ENCODE peak calls at places on chromosome 14, in ten cellular contexts. V is ovary, B is IMR-90, K is testis, U is stomach, S is A549, E is prostate gland, R is esophagus muscularis mucosa, F is transverse colon, J is uterus. T is an unnamed sample.

GRCh38 chr14:97944380-97944779 is 1147.2 kb downstream of the VRK1 start:
- DNase-seq in V (no peak), B (no peak), K (no peak), U (no peak), S (no peak), E (no peak), R (no peak), F (no peak), J (no peak), T (no peak)

GRCh38 chr14:97776890-97777564 is 979.8 kb downstream of the VRK1 start:
- DNase-seq in V (no peak), B (no peak), K (no peak), U (no peak), S (no peak), E (no peak), R (no peak), F (no peak), J (no peak), T (no peak)

GRCh38 chr14:23646648-23647549 is 10.7 kb downstream of the DHRS2 start:
- DNase-seq in V (no peak), B (no peak), K (no peak), U (no peak), S (peak; percentile 28), E (no peak), R (no peak), F (no peak), J (no peak), T (no peak)

GRCh38 chr14:62409909-62410308 is 635.3 kb downstream of the KCNH5 start:
- DNase-seq in V (no peak), B (peak; percentile 80), K (no peak), U (no peak), S (no peak), E (no peak), R (no peak), F (no peak), J (no peak), T (no peak)

GRCh38 chr14:45198551-45198950 is 54.5 kb downstream of the MIS18BP1 start:
- DNase-seq in V (no peak), B (peak; percentile 49), K (no peak), U (no peak), S (no peak), E (peak; percentile 8), R (no peak), F (no peak), J (no peak), T (no peak)

GRCh38 chr14:33884916-33885315 is 66.0 kb downstream of the EGLN3 start:
- DNase-seq in V (no peak), B (no peak), K (no peak), U (no peak), S (no peak), E (no peak), R (no peak), F (no peak), J (no peak), T (no peak)

GRCh38 chr14:87745507-87746118 is 247.4 kb downstream of the GALC start:
- DNase-seq in V (no peak), B (peak; percentile 7), K (peak; percentile 58), U (no peak), S (peak; percentile 37), E (no peak), R (no peak), F (no peak), J (no peak), T (no peak)

GRCh38 chr14:68653754-68654153 is 139.1 kb downstream of the ZFP36L1 start:
- DNase-seq in V (no peak), B (no peak), K (no peak), U (no peak), S (no peak), E (no peak), R (no peak), F (no peak), J (no peak), T (no peak)

GRCh38 chr14:37213016-37213415 is 15.3 kb downstream of the MIPOL1 start:
- DNase-seq in V (no peak), B (no peak), K (no peak), U (no peak), S (no peak), E (no peak), R (no peak), F (no peak), J (no peak), T (no peak)
- TF ChIP-seq POLR2A in V (no peak), B (no peak), K (no peak), U (no peak), S (no peak), E (no peak), R (no peak), F (no peak), J (no peak), T (no peak)

GRCh38 chr14:22500954-22501353 is 88.1 kb downstream of the DAD1 start:
- DNase-seq in V (no peak), B (no peak), K (no peak), U (no peak), S (no peak), E (no peak), R (no peak), F (no peak), J (no peak), T (no peak)

GRCh38 chr14:22500525-22500924 is 88.5 kb downstream of the DAD1 start:
- DNase-seq in V (no peak), B (no peak), K (no peak), U (no peak), S (no peak), E (no peak), R (no peak), F (no peak), J (no peak), T (no peak)

GRCh38 chr14:22497144-22497423 is 91.9 kb downstream of the DAD1 start:
- DNase-seq in V (no peak), B (no peak), K (no peak), U (no peak), S (no peak), E (no peak), R (no peak), F (no peak), J (no peak), T (no peak)

GRCh38 chr14:22494486-22495135 is 94.4 kb downstream of the DAD1 start:
- DNase-seq in V (no peak), B (no peak), K (no peak), U (no peak), S (no peak), E (no peak), R (no peak), F (no peak), J (no peak), T (no peak)

DNA sequence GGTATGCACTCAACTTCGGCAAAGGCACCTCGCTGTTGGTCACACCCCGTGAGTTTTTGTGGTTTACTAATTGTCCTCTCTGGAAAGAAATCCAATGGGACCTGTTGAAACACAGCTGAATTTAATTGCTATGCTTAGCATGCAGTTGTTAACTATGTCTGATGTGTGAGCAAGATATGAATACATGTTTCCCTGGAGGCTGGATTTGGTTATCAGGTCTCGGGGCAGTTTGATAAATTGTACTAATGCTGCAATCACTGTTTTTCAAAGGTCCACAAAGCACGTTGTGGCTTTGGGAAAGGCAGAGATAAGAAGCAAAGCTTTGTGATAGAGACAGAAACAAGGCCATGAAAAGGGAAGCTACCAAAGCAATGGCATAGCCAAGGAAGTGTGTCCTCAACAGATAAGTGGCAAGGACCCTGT is 91.3 kb downstream of the DAD1 start:
- DNase-seq in V (no peak), B (no peak), K (no peak), U (no peak), S (no peak), E (no peak), R (no peak), F (no peak), J (no peak), T (no peak)
- H3K4me1 ChIP-seq in V (no peaks in the 10 kb centered on the region), B (no peaks in the 10 kb centered on the region), K (peaks cover 6% of the 10 kb centered on the region), U (peaks cover 9% of the 10 kb centered on the region), S (no peaks in the 10 kb centered on the region), E (no peaks in the 10 kb centered on the region), R (no peaks in the 10 kb centered on the region), F (no peaks in the 10 kb centered on the region), J (no peaks in the 10 kb centered on the region), T (peaks cover 1% of the 10 kb centered on the region)

GRCh38 chr14:102943454-102943853 is 21.0 kb downstream of the AMN start:
- DNase-seq in V (no peak), B (no peak), K (no peak), U (no peak), S (no peak), E (no peak), R (no peak), F (no peak), J (no peak), T (no peak)

GRCh38 chr14:102943979-102944378 is 21.5 kb downstream of the AMN start:
- DNase-seq in V (no peak), B (no peak), K (no peak), U (no peak), S (no peak), E (no peak), R (no peak), F (no peak), J (no peak), T (no peak)

GRCh38 chr14:102941419-102942011 is 19.1 kb downstream of the AMN start:
- DNase-seq in V (no peak), B (peak; percentile 11), K (peak; percentile 55), U (no peak), S (no peak), E (no peak), R (no peak), F (no peak), J (no peak), T (no peak)

GRCh38 chr14:102940729-102941362 is 18.4 kb downstream of the AMN start:
- DNase-seq in V (no peak), B (no peak), K (peak; percentile 71), U (no peak), S (no peak), E (no peak), R (no peak), F (no peak), J (no peak), T (no peak)

GRCh38 chr14:102942069-102942468 is 19.6 kb downstream of the AMN start:
- DNase-seq in V (no peak), B (no peak), K (no peak), U (no peak), S (no peak), E (no peak), R (no peak), F (no peak), J (no peak), T (no peak)
- TF ChIP-seq POLR2A in V (no peak), B (no peak), K (no peak), U (no peak), S (no peak), E (no peak), R (no peak), F (no peak), J (no peak), T (no peak)

DNA sequence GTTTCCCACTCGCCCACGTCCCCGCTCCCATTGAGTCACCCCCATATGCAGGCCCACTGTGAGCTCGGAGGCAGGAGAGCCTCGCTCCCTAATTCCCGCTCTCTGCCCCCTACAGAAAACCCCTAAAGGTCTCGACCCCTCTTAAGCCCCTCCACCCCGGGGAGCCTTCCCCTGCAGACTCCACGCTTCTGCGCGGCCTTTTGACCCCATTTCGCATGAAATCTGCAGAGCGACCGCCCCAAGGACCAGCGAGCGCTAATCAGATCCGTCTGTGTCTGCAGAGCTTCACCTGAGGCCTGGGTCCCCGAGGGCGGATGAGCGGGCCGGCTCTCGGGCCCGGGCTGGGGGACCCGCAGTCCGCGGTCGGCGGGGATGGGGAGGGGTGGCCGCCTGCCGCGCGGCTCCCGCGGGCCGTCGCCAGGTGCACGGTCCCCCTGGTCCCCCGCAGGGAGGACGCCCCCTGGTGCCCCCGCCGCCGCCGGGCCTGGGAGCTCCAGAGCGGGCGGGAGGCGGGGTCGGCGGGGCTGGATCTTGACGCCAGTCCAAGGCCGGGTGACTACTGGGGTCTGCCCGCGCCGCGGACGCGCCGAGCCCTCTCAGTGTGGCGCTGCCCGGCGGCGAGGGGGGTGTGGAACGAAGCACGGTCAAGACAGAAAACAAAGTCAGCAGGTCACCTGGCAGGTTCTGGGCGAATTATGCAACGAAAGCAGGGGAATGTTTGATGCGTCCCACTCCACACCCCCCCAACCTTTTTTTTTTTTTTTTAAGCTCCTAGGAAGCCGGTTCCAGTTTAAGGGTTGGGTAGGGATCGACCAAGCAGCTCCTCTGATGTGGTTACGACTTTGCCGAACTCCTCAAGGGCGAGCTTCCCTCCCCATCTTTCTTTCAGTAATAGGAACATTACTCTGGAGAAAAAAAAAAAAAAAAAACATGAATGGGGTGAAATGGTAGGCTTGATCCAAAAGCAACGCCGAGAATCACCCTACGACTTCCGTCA is 9.9 kb downstream of the BMP4 start:
- DNase-seq in V (peak; percentile 61), B (no peak), K (no peak), U (no peak), S (no peak), E (no peak), R (no peak), F (no peak), J (no peak), T (no peak)
- H3K4me1 ChIP-seq in V (peaks cover 2% of the 10 kb centered on the region), B (peaks cover 4% of the 10 kb centered on the region), K (no peaks in the 10 kb centered on the region), U (peaks cover 6% of the 10 kb centered on the region), S (peaks cover 12% of the 10 kb centered on the region), E (no peaks in the 10 kb centered on the region), R (peaks cover 16% of the 10 kb centered on the region), F (peaks cover 6% of the 10 kb centered on the region), J (no peaks in the 10 kb centered on the region), T (peaks cover 11% of the 10 kb centered on the region)